ENCODE peak calls at places on chromosome 20, in ten cellular contexts. One of them, this sample, is unnamed.

GRCh38 chr20:63829598-63829942 is 1.5 kb downstream of the ZBTB46 start:
- DNase-seq in fibroblast of lung: no peak
- DNase-seq in H1: no peak
- DNase-seq in trophoblast cell: no peak
- DNase-seq in left ventricle myocardium inferior: no peak
- DNase-seq in uterus: no peak
- DNase-seq in gastrocnemius medialis: no peak
- DNase-seq in GM23338: no peak
- DNase-seq in suprapubic skin: no peak
- DNase-seq in SJCRH30: no peak
- DNase-seq in this sample: no peak

GRCh38 chr20:4369798-4370124 is 351.9 kb upstream of the PRND start:
- DNase-seq in fibroblast of lung: no peak
- DNase-seq in H1: no peak
- DNase-seq in trophoblast cell: no peak
- DNase-seq in left ventricle myocardium inferior: no peak
- DNase-seq in uterus: no peak
- DNase-seq in gastrocnemius medialis: no peak
- DNase-seq in GM23338: no peak
- DNase-seq in suprapubic skin: no peak
- DNase-seq in SJCRH30: no peak
- DNase-seq in this sample: no peak

GRCh38 chr20:57890254-57890800 is 180.5 kb upstream of the PMEPA1 start:
- DNase-seq in fibroblast of lung: no peak
- DNase-seq in H1: no peak
- DNase-seq in trophoblast cell: no peak
- DNase-seq in left ventricle myocardium inferior: no peak
- DNase-seq in uterus: no peak
- DNase-seq in gastrocnemius medialis: no peak
- DNase-seq in GM23338: peak; percentile 20
- DNase-seq in suprapubic skin: peak; percentile 54
- DNase-seq in SJCRH30: no peak
- DNase-seq in this sample: no peak

GRCh38 chr20:40422665-40423064 is 266.4 kb downstream of the MAFB start:
- DNase-seq in fibroblast of lung: no peak
- DNase-seq in H1: no peak
- DNase-seq in trophoblast cell: no peak
- DNase-seq in left ventricle myocardium inferior: no peak
- DNase-seq in uterus: no peak
- DNase-seq in gastrocnemius medialis: no peak
- DNase-seq in GM23338: no peak
- DNase-seq in suprapubic skin: no peak
- DNase-seq in SJCRH30: no peak
- DNase-seq in this sample: no peak

GRCh38 chr20:44483112-44483511 is 7.4 kb downstream of the TTPAL start:
- DNase-seq in fibroblast of lung: no peak
- DNase-seq in H1: no peak
- DNase-seq in trophoblast cell: no peak
- DNase-seq in left ventricle myocardium inferior: no peak
- DNase-seq in uterus: no peak
- DNase-seq in gastrocnemius medialis: no peak
- DNase-seq in GM23338: no peak
- DNase-seq in suprapubic skin: peak; percentile 57
- DNase-seq in SJCRH30: no peak
- DNase-seq in this sample: no peak

GRCh38 chr20:59961423-59961822 is 3.2 kb downstream of the CDH26 start:
- DNase-seq in fibroblast of lung: no peak
- DNase-seq in H1: no peak
- DNase-seq in trophoblast cell: no peak
- DNase-seq in left ventricle myocardium inferior: no peak
- DNase-seq in uterus: no peak
- DNase-seq in gastrocnemius medialis: no peak
- DNase-seq in GM23338: no peak
- DNase-seq in suprapubic skin: no peak
- DNase-seq in SJCRH30: no peak
- DNase-seq in this sample: no peak

GRCh38 chr20:3304456-3304855 is 65.5 kb upstream of the SLC4A11 start:
- DNase-seq in fibroblast of lung: no peak
- DNase-seq in H1: no peak
- DNase-seq in trophoblast cell: no peak
- DNase-seq in left ventricle myocardium inferior: no peak
- DNase-seq in uterus: no peak
- DNase-seq in gastrocnemius medialis: peak; percentile 68
- DNase-seq in GM23338: no peak
- DNase-seq in suprapubic skin: no peak
- DNase-seq in SJCRH30: no peak
- DNase-seq in this sample: no peak

GRCh38 chr20:41179961-41180360 is 42.6 kb downstream of the PLCG1 start:
- DNase-seq in fibroblast of lung: no peak
- DNase-seq in H1: peak; percentile 44
- DNase-seq in trophoblast cell: no peak
- DNase-seq in left ventricle myocardium inferior: no peak
- DNase-seq in uterus: peak; percentile 4
- DNase-seq in gastrocnemius medialis: peak; percentile 7
- DNase-seq in GM23338: no peak
- DNase-seq in suprapubic skin: peak; percentile 38
- DNase-seq in SJCRH30: no peak
- DNase-seq in this sample: no peak

GRCh38 chr20:22352019-22352418 is 232.4 kb downstream of the FOXA2 start:
- DNase-seq in fibroblast of lung: no peak
- DNase-seq in H1: no peak
- DNase-seq in trophoblast cell: no peak
- DNase-seq in left ventricle myocardium inferior: no peak
- DNase-seq in uterus: no peak
- DNase-seq in gastrocnemius medialis: no peak
- DNase-seq in GM23338: no peak
- DNase-seq in suprapubic skin: no peak
- DNase-seq in SJCRH30: no peak
- DNase-seq in this sample: no peak

GRCh38 chr20:44427804-44428173 is 47.9 kb upstream of the TTPAL start:
- DNase-seq in fibroblast of lung: no peak
- DNase-seq in H1: no peak
- DNase-seq in trophoblast cell: no peak
- DNase-seq in left ventricle myocardium inferior: no peak
- DNase-seq in uterus: no peak
- DNase-seq in gastrocnemius medialis: no peak
- DNase-seq in GM23338: no peak
- DNase-seq in suprapubic skin: no peak
- DNase-seq in SJCRH30: no peak
- DNase-seq in this sample: no peak

GRCh38 chr20:32494498-32495216 is 90.5 kb downstream of the NOL4L start:
- DNase-seq in fibroblast of lung: peak; percentile 49
- DNase-seq in H1: no peak
- DNase-seq in trophoblast cell: no peak
- DNase-seq in left ventricle myocardium inferior: no peak
- DNase-seq in uterus: no peak
- DNase-seq in gastrocnemius medialis: no peak
- DNase-seq in GM23338: no peak
- DNase-seq in suprapubic skin: no peak
- DNase-seq in SJCRH30: no peak
- DNase-seq in this sample: no peak

GRCh38 chr20:64238851-64239387 is 16.6 kb upstream of the PCMTD2 start:
- DNase-seq in fibroblast of lung: no peak
- DNase-seq in H1: no peak
- DNase-seq in trophoblast cell: no peak
- DNase-seq in left ventricle myocardium inferior: no peak
- DNase-seq in uterus: no peak
- DNase-seq in gastrocnemius medialis: no peak
- DNase-seq in GM23338: no peak
- DNase-seq in suprapubic skin: no peak
- DNase-seq in SJCRH30: no peak
- DNase-seq in this sample: no peak

GRCh38 chr20:53692465-53693067 is 98.9 kb upstream of the ZNF217 start:
- DNase-seq in fibroblast of lung: peak; percentile 96
- DNase-seq in H1: no peak
- DNase-seq in trophoblast cell: no peak
- DNase-seq in left ventricle myocardium inferior: no peak
- DNase-seq in uterus: peak; percentile 27
- DNase-seq in gastrocnemius medialis: no peak
- DNase-seq in GM23338: no peak
- DNase-seq in suprapubic skin: no peak
- DNase-seq in SJCRH30: no peak
- DNase-seq in this sample: no peak

GRCh38 chr20:53899351-53900167 is 170.8 kb downstream of the BCAS1 start:
- DNase-seq in fibroblast of lung: peak; percentile 93
- DNase-seq in H1: no peak
- DNase-seq in trophoblast cell: no peak
- DNase-seq in left ventricle myocardium inferior: no peak
- DNase-seq in uterus: no peak
- DNase-seq in gastrocnemius medialis: peak; percentile 41
- DNase-seq in GM23338: no peak
- DNase-seq in suprapubic skin: peak; percentile 21
- DNase-seq in SJCRH30: peak; percentile 99
- DNase-seq in this sample: peak; percentile 62

GRCh38 chr20:64119681-64120341 is 12.4 kb upstream of the NPBWR2 start:
- DNase-seq in fibroblast of lung: no peak
- DNase-seq in H1: peak; percentile 49
- DNase-seq in trophoblast cell: no peak
- DNase-seq in left ventricle myocardium inferior: no peak
- DNase-seq in uterus: no peak
- DNase-seq in gastrocnemius medialis: no peak
- DNase-seq in GM23338: no peak
- DNase-seq in suprapubic skin: peak; percentile 60
- DNase-seq in SJCRH30: peak; percentile 3
- DNase-seq in this sample: no peak

GRCh38 chr20:63432577-63433061 is 39.8 kb downstream of the KCNQ2 start:
- DNase-seq in fibroblast of lung: no peak
- DNase-seq in H1: peak; percentile 76
- DNase-seq in trophoblast cell: no peak
- DNase-seq in left ventricle myocardium inferior: no peak
- DNase-seq in uterus: no peak
- DNase-seq in gastrocnemius medialis: no peak
- DNase-seq in GM23338: no peak
- DNase-seq in suprapubic skin: no peak
- DNase-seq in SJCRH30: no peak
- DNase-seq in this sample: no peak

DNA sequence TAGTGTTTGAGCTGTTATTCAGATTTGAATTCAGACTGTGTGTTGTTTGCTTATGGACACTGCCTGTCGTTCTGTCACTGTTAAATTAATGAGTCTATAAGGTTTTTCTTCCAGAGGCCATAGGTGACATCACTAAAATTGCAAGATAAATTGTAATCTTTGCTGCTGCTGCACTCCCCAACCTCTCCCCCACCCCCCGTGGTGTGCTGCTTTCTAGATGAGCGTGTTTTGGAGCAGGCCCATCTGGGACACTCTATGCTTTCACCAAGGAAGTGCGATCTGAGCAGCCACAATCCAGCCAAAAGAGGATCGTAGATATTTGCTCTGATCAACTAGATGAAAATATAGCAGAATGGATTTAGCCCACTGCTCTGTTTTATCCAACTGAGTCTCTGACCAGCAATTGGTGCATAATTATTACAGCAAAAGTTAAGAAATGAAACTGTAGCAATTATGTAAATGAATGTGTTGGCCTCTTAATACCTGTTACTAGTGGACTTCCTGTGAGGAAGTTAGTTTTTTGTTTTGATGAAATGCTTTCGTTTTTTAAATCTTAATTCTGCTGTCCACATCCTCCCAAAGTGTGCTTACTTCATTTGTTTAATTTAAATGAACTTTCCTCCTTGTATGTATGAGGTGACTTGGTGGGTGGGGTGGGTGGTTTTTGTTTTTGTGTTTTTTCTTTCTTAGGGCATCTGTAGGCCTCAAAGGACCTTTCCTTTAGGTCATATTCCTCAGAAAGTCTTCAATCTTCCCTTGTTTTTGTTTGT is 58.1 kb downstream of the RPRD1B start:
- DNase-seq in fibroblast of lung: peak; percentile 22
- DNase-seq in H1: no peak
- DNase-seq in trophoblast cell: no peak
- DNase-seq in left ventricle myocardium inferior: no peak
- DNase-seq in uterus: no peak
- DNase-seq in gastrocnemius medialis: no peak
- DNase-seq in GM23338: no peak
- DNase-seq in suprapubic skin: no peak
- DNase-seq in SJCRH30: no peak
- DNase-seq in this sample: no peak
- H3K36me3 ChIP-seq in fibroblast of lung: peaks cover 5% of the 10 kb centered on the region
- H3K36me3 ChIP-seq in H1: peaks cover 27% of the 10 kb centered on the region
- H3K36me3 ChIP-seq in trophoblast cell: peaks cover 23% of the 10 kb centered on the region
- H3K36me3 ChIP-seq in left ventricle myocardium inferior: peaks cover 43% of the 10 kb centered on the region
- H3K36me3 ChIP-seq in uterus: no peaks in the 10 kb centered on the region
- H3K36me3 ChIP-seq in gastrocnemius medialis: peaks cover 34% of the 10 kb centered on the region
- H3K36me3 ChIP-seq in GM23338: peaks cover 3% of the 10 kb centered on the region
- H3K36me3 ChIP-seq in suprapubic skin: peaks cover 48% of the 10 kb centered on the region
- H3K36me3 ChIP-seq in SJCRH30: peaks cover 55% of the 10 kb centered on the region
- H3K36me3 ChIP-seq in this sample: peaks cover 42% of the 10 kb centered on the region

GRCh38 chr20:50226093-50226974 is 35.7 kb downstream of the CEBPB start:
- DNase-seq in fibroblast of lung: peak; percentile 70
- DNase-seq in H1: no peak
- DNase-seq in trophoblast cell: peak; percentile 27
- DNase-seq in left ventricle myocardium inferior: no peak
- DNase-seq in uterus: peak; percentile 74
- DNase-seq in gastrocnemius medialis: peak; percentile 47
- DNase-seq in GM23338: no peak
- DNase-seq in suprapubic skin: peak; percentile 92
- DNase-seq in SJCRH30: no peak
- DNase-seq in this sample: no peak
- H3K27ac ChIP-seq in fibroblast of lung: peak overlapping the region; percentile 48
- H3K27ac ChIP-seq in H1: no peak overlapping the region
- H3K27ac ChIP-seq in trophoblast cell: no peak overlapping the region
- H3K27ac ChIP-seq in left ventricle myocardium inferior: no peak overlapping the region
- H3K27ac ChIP-seq in uterus: peak overlapping the region; percentile 93
- H3K27ac ChIP-seq in gastrocnemius medialis: peak overlapping the region; percentile 76
- H3K27ac ChIP-seq in GM23338: no peak overlapping the region
- H3K27ac ChIP-seq in suprapubic skin: peak overlapping the region; percentile 72
- H3K27ac ChIP-seq in SJCRH30: no peak overlapping the region
- H3K27ac ChIP-seq in this sample: no peak overlapping the region

DNA sequence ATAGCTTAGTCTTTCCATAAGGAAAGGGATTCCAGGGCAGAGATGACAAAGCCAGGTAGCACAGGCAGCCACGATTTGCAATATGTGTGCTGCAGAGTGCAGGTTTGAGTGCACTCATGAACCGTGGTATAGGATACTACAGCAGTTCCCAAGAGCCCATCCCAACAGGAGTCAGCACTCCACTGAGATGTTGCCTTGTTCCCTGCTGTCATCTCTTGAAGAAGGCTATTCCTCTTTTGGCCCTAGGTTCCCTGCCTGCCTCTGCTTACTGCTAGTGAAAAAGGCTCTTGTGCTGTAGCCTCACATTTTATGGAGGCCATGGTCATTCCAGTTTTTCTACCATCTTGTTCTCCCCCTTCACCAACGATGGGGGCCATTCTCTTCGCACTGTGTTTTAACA is 40.2 kb downstream of the RALY start:
- DNase-seq in fibroblast of lung: no peak
- DNase-seq in H1: no peak
- DNase-seq in trophoblast cell: no peak
- DNase-seq in left ventricle myocardium inferior: no peak
- DNase-seq in uterus: no peak
- DNase-seq in gastrocnemius medialis: no peak
- DNase-seq in GM23338: no peak
- DNase-seq in suprapubic skin: no peak
- DNase-seq in SJCRH30: no peak
- DNase-seq in this sample: no peak
- H3K36me3 ChIP-seq in fibroblast of lung: no peaks in the 10 kb centered on the region
- H3K36me3 ChIP-seq in H1: peaks cover 10% of the 10 kb centered on the region
- H3K36me3 ChIP-seq in trophoblast cell: peaks cover 14% of the 10 kb centered on the region
- H3K36me3 ChIP-seq in left ventricle myocardium inferior: peaks cover 19% of the 10 kb centered on the region
- H3K36me3 ChIP-seq in uterus: no peaks in the 10 kb centered on the region
- H3K36me3 ChIP-seq in gastrocnemius medialis: peaks cover 15% of the 10 kb centered on the region
- H3K36me3 ChIP-seq in GM23338: peaks cover 8% of the 10 kb centered on the region
- H3K36me3 ChIP-seq in suprapubic skin: peaks cover 23% of the 10 kb centered on the region
- H3K36me3 ChIP-seq in SJCRH30: peaks cover 26% of the 10 kb centered on the region
- H3K36me3 ChIP-seq in this sample: peaks cover 31% of the 10 kb centered on the region

GRCh38 chr20:62267543-62267942 is 29.2 kb downstream of the OSBPL2 start:
- DNase-seq in fibroblast of lung: no peak
- DNase-seq in H1: no peak
- DNase-seq in trophoblast cell: peak; percentile 77
- DNase-seq in left ventricle myocardium inferior: peak; percentile 51
- DNase-seq in uterus: no peak
- DNase-seq in gastrocnemius medialis: peak; percentile 94
- DNase-seq in GM23338: no peak
- DNase-seq in suprapubic skin: no peak
- DNase-seq in SJCRH30: no peak
- DNase-seq in this sample: no peak
- H3K27ac ChIP-seq in fibroblast of lung: no peak overlapping the region
- H3K27ac ChIP-seq in H1: no peak overlapping the region
- H3K27ac ChIP-seq in trophoblast cell: peak overlapping the region; percentile 68
- H3K27ac ChIP-seq in left ventricle myocardium inferior: peak overlapping the region; percentile 74
- H3K27ac ChIP-seq in uterus: no peak overlapping the region
- H3K27ac ChIP-seq in gastrocnemius medialis: peak overlapping the region; percentile 90
- H3K27ac ChIP-seq in GM23338: no peak overlapping the region
- H3K27ac ChIP-seq in suprapubic skin: peak overlapping the region; percentile 43
- H3K27ac ChIP-seq in SJCRH30: no peak overlapping the region
- H3K27ac ChIP-seq in this sample: no peak overlapping the region